ENCODE peak calls at places on chromosome 7, in five cellular contexts. One of them, this sample, is unnamed.

GRCh38 chr7:91759205-91759863 is 121.2 kb downstream of the MTERF1 start:
- DNase-seq in fibroblast of pulmonary artery: peak
- DNase-seq in NCI-H446: no peak
- DNase-seq in NCI-H524: no peak
- DNase-seq in GM20000: no peak
- DNase-seq in this sample: no peak

GRCh38 chr7:155324012-155324917 is 26.6 kb downstream of the INSIG1 start:
- DNase-seq in fibroblast of pulmonary artery: no peak
- DNase-seq in NCI-H446: no peak
- DNase-seq in NCI-H524: peak
- DNase-seq in GM20000: no peak
- DNase-seq in this sample: no peak

GRCh38 chr7:142053988-142054387 is 57.5 kb upstream of the MGAM2 start:
- DNase-seq in fibroblast of pulmonary artery: peak
- DNase-seq in NCI-H446: no peak
- DNase-seq in NCI-H524: no peak
- DNase-seq in GM20000: no peak
- DNase-seq in this sample: no peak

GRCh38 chr7:5677538-5678294 is 103.7 kb downstream of the RNF216 start:
- DNase-seq in fibroblast of pulmonary artery: peak
- DNase-seq in NCI-H446: no peak
- DNase-seq in NCI-H524: peak
- DNase-seq in GM20000: peak
- DNase-seq in this sample: peak

GRCh38 chr7:44633254-44634186 is 27.1 kb downstream of the OGDH start:
- DNase-seq in fibroblast of pulmonary artery: peak
- DNase-seq in NCI-H446: peak
- DNase-seq in NCI-H524: no peak
- DNase-seq in GM20000: peak
- DNase-seq in this sample: peak

GRCh38 chr7:45076946-45077345 is 11.8 kb downstream of the NACAD start:
- DNase-seq in fibroblast of pulmonary artery: no peak
- DNase-seq in NCI-H446: no peak
- DNase-seq in NCI-H524: no peak
- DNase-seq in GM20000: no peak
- DNase-seq in this sample: no peak

GRCh38 chr7:125651823-125652528 is 722.4 kb upstream of the POT1 start:
- DNase-seq in fibroblast of pulmonary artery: no peak
- DNase-seq in NCI-H446: no peak
- DNase-seq in NCI-H524: no peak
- DNase-seq in GM20000: peak
- DNase-seq in this sample: no peak

GRCh38 chr7:73606801-73607691 is 17.3 kb downstream of the MLXIPL start:
- DNase-seq in fibroblast of pulmonary artery: peak
- DNase-seq in NCI-H446: no peak
- DNase-seq in NCI-H524: peak
- DNase-seq in GM20000: peak
- DNase-seq in this sample: peak

GRCh38 chr7:91850455-91850854 is 30.0 kb downstream of the MTERF1 start:
- DNase-seq in fibroblast of pulmonary artery: peak
- DNase-seq in NCI-H446: no peak
- DNase-seq in NCI-H524: no peak
- DNase-seq in GM20000: no peak
- DNase-seq in this sample: no peak